ENCODE peak calls at places on chromosomes 11 and 22, in four cellular contexts. X is GM12878, K is SK-N-SH, U is HepG2. N is an unnamed sample.

GRCh38 chr11:64306876-64307622 is 1.7 kb downstream of the ESRRA start:
- DNase-seq in K (no peak), X (no peak), U (peak; percentile 60), N (no peak)

GRCh38 chr11:67483498-67483798 is 622 bp downstream of the AIP start:
- DNase-seq in U (no peak), K (no peak), X (no peak), N (no peak)

GRCh38 chr11:12195773-12196172 is 85.4 kb downstream of the MICAL2 start:
- DNase-seq in X (no peak), U (no peak), K (no peak), N (no peak)

GRCh38 chr22:32208681-32209080 is 3.8 kb upstream of the RFPL2 start:
- DNase-seq in U (no peak), X (no peak), K (no peak), N (no peak)

GRCh38 chr22:23847310-23847920 is 8.6 kb upstream of the DERL3 start:
- DNase-seq in U (no peak), K (no peak), X (no peak), N (no peak)

GRCh38 chr11:17351510-17352176 is at the start of gene NCR3LG1:
- DNase-seq in X (no peak), K (peak; percentile 73), U (peak; percentile 46), N (no peak)

GRCh38 chr11:47587733-47588326 is 1.4 kb downstream of the FAM180B start:
- DNase-seq in X (no peak), K (no peak), U (no peak), N (no peak)

GRCh38 chr11:29962243-29962642 is 54.6 kb downstream of the KCNA4 start:
- DNase-seq in U (no peak), K (no peak), X (no peak), N (peak; percentile 1)

GRCh38 chr11:3835100-3835485 is 5.7 kb downstream of the RHOG start:
- DNase-seq in X (no peak), K (no peak), U (no peak), N (no peak)

GRCh38 chr22:29219881-29220670 is 14.4 kb downstream of the EMID1 start:
- DNase-seq in U (peak; percentile 33), X (no peak), K (peak; percentile 21), N (no peak)

GRCh38 chr22:40088818-40089217 is 88.9 kb upstream of the TNRC6B start:
- DNase-seq in K (no peak), X (no peak), U (no peak), N (no peak)

GRCh38 chr22:40094449-40094848 is 83.3 kb upstream of the TNRC6B start:
- DNase-seq in U (no peak), K (no peak), X (peak; percentile 15), N (no peak)
- TF ChIP-seq ZBTB33 in U (no peak), K (no peak), X (no peak), N (no peak)

DNA sequence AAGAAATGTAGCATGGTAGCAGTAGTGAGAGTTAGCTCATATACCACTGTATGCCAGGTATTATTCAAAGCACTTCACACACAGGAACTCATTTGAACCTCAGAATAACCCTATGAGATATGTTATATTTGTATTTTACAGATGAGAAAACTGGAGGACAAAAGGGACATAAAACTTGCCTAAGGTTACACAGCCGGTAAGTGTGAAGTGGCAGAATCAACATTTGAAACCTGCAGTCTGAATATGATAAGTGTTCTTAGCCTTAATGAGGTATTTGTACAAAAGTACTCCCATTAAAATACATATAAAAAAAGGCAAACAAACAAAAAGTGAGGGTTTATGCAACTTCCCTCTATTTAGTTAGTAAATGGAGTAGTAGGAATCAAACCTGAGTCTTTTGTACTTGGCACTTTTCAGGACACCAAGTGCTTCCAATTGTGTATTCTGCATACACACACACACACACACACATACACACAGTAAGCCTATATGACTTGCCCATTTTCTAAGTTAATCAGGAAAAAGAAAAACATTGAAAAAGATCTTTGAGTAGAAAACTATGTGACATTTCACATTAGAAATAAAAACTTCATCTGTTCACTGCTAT is 223.9 kb upstream of the FOLH1 start:
- DNase-seq in K (no peak), X (no peak), U (no peak), N (no peak)
- TF ChIP-seq ZBTB33 in K (no peak), X (no peak), U (no peak), N (no peak)

GRCh38 chr22:26548984-26549383 is 36.7 kb upstream of the TFIP11 start:
- DNase-seq in K (no peak), X (no peak), U (no peak), N (no peak)

GRCh38 chr22:26549902-26550497 is 37.7 kb upstream of the TFIP11 start:
- DNase-seq in U (peak; percentile 3), X (no peak), K (no peak), N (no peak)

GRCh38 chr22:26552466-26552865 is 37.5 kb downstream of the TPST2 start:
- DNase-seq in X (no peak), K (no peak), U (no peak), N (no peak)

GRCh38 chr22:26551568-26551967 is 38.4 kb downstream of the TPST2 start:
- DNase-seq in X (no peak), U (no peak), K (no peak), N (no peak)

DNA sequence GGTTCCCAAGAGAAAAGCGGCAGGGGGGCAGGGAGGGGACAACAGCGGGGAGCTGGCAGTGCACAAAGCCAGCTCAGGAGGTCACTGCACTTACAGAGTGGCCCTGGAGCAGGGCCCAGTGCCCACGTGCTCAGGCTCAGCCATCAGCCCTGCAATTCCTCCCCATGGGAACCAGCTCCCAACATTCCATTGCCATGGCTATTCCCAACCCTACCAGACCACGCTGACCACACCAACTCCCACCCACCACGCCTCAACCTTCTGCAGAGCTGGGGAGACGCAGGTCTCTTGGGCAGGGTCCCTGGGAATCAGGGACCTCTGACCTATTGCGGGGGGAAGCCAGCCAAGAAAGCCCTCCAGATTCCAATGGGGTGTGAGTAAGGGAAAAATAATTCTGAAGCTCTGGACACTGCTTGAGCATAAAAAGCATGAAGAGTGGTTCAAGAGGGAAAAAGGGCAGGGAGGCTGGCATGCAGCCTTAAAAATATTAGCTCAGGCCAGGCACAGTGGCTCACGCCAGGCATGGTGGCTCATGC is 38.3 kb upstream of the TFIP11 start:
- DNase-seq in K (no peak), X (no peak), U (peak; percentile 17), N (no peak)
- TF ChIP-seq ZBTB33 in K (no peak), X (no peak), U (no peak), N (no peak)

GRCh38 chr11:46240371-46240770 is 37.1 kb upstream of the CREB3L1 start:
- DNase-seq in U (no peak), X (no peak), K (no peak), N (no peak)

GRCh38 chr11:46238967-46239800 is 38.3 kb upstream of the CREB3L1 start:
- DNase-seq in U (peak; percentile 40), X (no peak), K (peak; percentile 94), N (peak; percentile 62)

GRCh38 chr11:46238078-46238966 is 39.1 kb upstream of the CREB3L1 start:
- DNase-seq in K (peak; percentile 87), X (no peak), U (no peak), N (no peak)

GRCh38 chr11:46240861-46241260 is 36.6 kb upstream of the CREB3L1 start:
- DNase-seq in U (no peak), K (no peak), X (no peak), N (no peak)

GRCh38 chr11:46239801-46240061 is 37.7 kb upstream of the CREB3L1 start:
- DNase-seq in K (no peak), U (no peak), X (no peak), N (no peak)
- TF ChIP-seq ZBTB33 in K (no peak), U (no peak), X (no peak), N (no peak)

GRCh38 chr11:31045335-31045734 is 324.2 kb downstream of the DCDC1 start:
- DNase-seq in U (peak; percentile 27), K (peak; percentile 36), X (no peak), N (peak; percentile 10)

DNA sequence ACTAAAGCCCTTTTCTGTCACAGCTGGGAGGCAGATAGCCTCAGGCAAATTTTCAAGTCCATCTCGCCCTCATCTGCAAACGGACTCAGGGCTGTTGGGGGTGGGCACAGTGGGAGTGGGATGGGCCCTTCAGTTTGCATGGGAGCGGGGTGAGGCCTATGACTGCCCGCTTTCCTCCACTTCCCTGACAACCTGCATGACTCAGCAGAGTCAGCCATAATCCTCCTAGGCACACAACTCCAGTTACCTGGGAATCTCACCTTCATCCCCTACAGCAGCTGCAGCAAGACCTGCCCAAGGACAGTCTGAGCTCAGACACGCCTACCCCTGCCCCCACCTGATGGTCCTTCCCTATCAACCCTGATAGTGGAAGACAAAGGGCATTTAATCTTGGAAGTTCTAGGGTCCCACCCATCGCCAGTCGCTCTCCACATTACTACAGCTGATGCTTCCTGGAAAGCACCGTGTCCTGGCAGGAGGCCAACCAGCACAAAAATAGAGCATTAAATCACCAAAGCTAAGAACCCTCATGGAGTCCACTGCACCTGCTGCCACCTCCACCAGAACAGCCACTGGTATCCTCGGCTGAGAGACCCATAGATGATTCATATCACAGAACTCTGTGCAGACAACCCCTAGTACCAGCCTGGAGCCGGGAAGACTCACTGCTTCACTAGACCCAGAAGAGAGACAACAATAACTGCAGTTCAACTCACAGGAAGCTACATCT is 319.3 kb downstream of the DCDC1 start:
- DNase-seq in X (no peak), K (no peak), U (no peak), N (no peak)
- TF ChIP-seq ZBTB33 in X (no peak), K (no peak), U (no peak), N (no peak)

DNA sequence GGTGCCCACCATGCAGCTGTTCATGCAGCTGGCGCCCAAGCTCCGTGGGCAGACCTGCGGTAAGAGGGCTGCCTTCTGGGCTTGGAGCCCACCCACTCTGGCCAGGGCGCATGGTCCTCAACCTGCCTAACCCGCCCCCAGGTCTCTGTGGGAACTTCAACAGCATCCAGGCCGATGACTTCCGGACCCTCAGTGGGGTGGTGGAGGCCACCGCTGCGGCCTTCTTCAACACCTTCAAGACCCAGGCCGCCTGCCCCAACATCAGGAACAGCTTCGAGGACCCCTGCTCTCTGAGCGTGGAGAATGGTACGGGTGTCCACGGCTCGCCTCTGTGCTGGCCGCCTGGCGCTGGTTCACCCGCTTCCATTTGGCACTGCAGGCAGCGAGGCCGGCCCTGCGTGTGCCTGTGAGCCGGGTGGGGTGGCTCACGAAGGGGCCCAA is 11.0 kb downstream of the MUC5AC start:
- DNase-seq in U (no peak), K (peak; percentile 17), X (no peak), N (no peak)
- TF ChIP-seq ZBTB33 in U (no peak), K (no peak), X (no peak), N (no peak)

GRCh38 chr22:37328017-37328416 is 45.7 kb downstream of the CYTH4 start:
- DNase-seq in K (no peak), X (no peak), U (no peak), N (peak; percentile 96)
- TF ChIP-seq ZBTB33 in K (peak; percentile 56), X (no peak), U (no peak), N (peak; percentile 26)

GRCh38 chr11:45042560-45042959 is 91.9 kb upstream of the TP53I11 start:
- DNase-seq in X (no peak), K (peak; percentile 54), U (no peak), N (no peak)

GRCh38 chr11:45043755-45044475 is 93.2 kb upstream of the TP53I11 start:
- DNase-seq in U (no peak), X (no peak), K (no peak), N (no peak)

GRCh38 chr11:45048870-45049825 is 97.3 kb upstream of the PRDM11 start:
- DNase-seq in X (no peak), K (peak; percentile 79), U (no peak), N (no peak)

GRCh38 chr11:45048313-45048841 is 97.7 kb upstream of the TP53I11 start:
- DNase-seq in U (no peak), X (no peak), K (no peak), N (no peak)

GRCh38 chr11:45045692-45046471 is 95.2 kb upstream of the TP53I11 start:
- DNase-seq in K (no peak), X (no peak), U (no peak), N (peak; percentile 6)
- TF ChIP-seq ZBTB33 in K (no peak), X (no peak), U (no peak), N (no peak)

N was measured in HCT116.